ENCODE peak calls at places on chromosomes 3 and 15, in four cellular contexts. Q, I, S and U are unnamed samples.

GRCh38 chr15:84034831-84035753 is 200.5 kb upstream of the GOLGA6L4 start:
- DNase-seq in Q (peak), I (no peak), S (peak), U (peak)

GRCh38 chr15:88257311-88257901 is 867 bp upstream of the NTRK3 start:
- DNase-seq in Q (no peak), I (no peak), S (no peak), U (no peak)

GRCh38 chr15:57554063-57554820 is 37.5 kb upstream of the MYZAP start:
- DNase-seq in Q (no peak), I (no peak), S (peak), U (no peak)

GRCh38 chr3:157405457-157405856 is 31.2 kb upstream of the PTX3 start:
- DNase-seq in Q (no peak), I (no peak), S (peak), U (peak)

GRCh38 chr3:138726966-138727365 is 107.8 kb downstream of the PIK3CB start:
- DNase-seq in Q (no peak), I (no peak), S (peak), U (no peak)

GRCh38 chr15:72838311-72838731 is 54.8 kb upstream of the ADPGK start:
- DNase-seq in Q (no peak), I (no peak), S (no peak), U (no peak)

GRCh38 chr3:113018461-113019181 is 27.8 kb downstream of the GTPBP8 start:
- DNase-seq in Q (peak), I (no peak), S (peak), U (no peak)

GRCh38 chr15:92377083-92377789 is 16.4 kb upstream of the ST8SIA2 start:
- DNase-seq in Q (no peak), I (no peak), S (no peak), U (peak)

GRCh38 chr15:89299896-89300295 is 34.7 kb downstream of the POLG start:
- DNase-seq in Q (peak), I (no peak), S (peak), U (peak)

GRCh38 chr3:64685331-64685799 is 2.4 kb downstream of the ADAMTS9 start:
- DNase-seq in Q (peak), I (no peak), S (no peak), U (no peak)

GRCh38 chr3:97952872-97953271 is 19.4 kb downstream of the RIOX2 start:
- DNase-seq in Q (no peak), I (no peak), S (peak), U (peak)

GRCh38 chr3:195746346-195746745 is 25.6 kb downstream of the MUC20 start:
- DNase-seq in Q (no peak), I (no peak), S (no peak), U (no peak)

GRCh38 chr15:60301024-60301423 is 96.8 kb downstream of the ANXA2 start:
- DNase-seq in Q (no peak), I (no peak), S (no peak), U (no peak)

GRCh38 chr3:162096874-162097273 is 600.3 kb downstream of the OTOL1 start:
- DNase-seq in Q (no peak), I (no peak), S (peak), U (peak)

GRCh38 chr15:28974142-28974541 is 88.4 kb downstream of the APBA2 start:
- DNase-seq in Q (no peak), I (no peak), S (no peak), U (no peak)